ENCODE peak calls at places on chromosomes 6 and 20, in seven cellular contexts. T is endodermal cell, M is Calu3, A is fibroblast of lung, D is kidney epithelial cell, Q is GM13976, G is spleen. B is an unnamed sample.
A peak's percentile ranks its signal among the peaks of the same experiment; 100 is the strongest.

GRCh38 chr6:142323377-142323776 is 21.6 kb downstream of the ADGRG6 start:
- DNase-seq in T (no peak), M (no peak), A (no peak), D (no peak), Q (no peak), G (no peak), B (peak; percentile 81)

GRCh38 chr20:58212636-58213035 is 15.8 kb downstream of the ANKRD60 start:
- DNase-seq in T (no peak), M (no peak), A (no peak), D (no peak), Q (no peak), G (peak; percentile 31), B (no peak)

GRCh38 chr20:61933951-61934715 is 131.5 kb downstream of the TAF4 start:
- DNase-seq in T (peak; percentile 83), M (no peak), A (no peak), D (no peak), Q (no peak), G (peak; percentile 62), B (no peak)

GRCh38 chr6:147577466-147577865 is 69.0 kb downstream of the SAMD5 start:
- DNase-seq in T (no peak), M (no peak), A (peak; percentile 53), D (no peak), Q (no peak), G (no peak), B (no peak)

GRCh38 chr20:61948586-61949362 is 116.9 kb downstream of the TAF4 start:
- DNase-seq in T (no peak), M (no peak), A (no peak), D (no peak), Q (no peak), G (peak; percentile 47), B (no peak)

GRCh38 chr6:37279366-37280134 is 21.6 kb upstream of the TMEM217 start:
- DNase-seq in T (no peak), M (no peak), A (peak; percentile 80), D (no peak), Q (no peak), G (no peak), B (no peak)

GRCh38 chr6:164109770-164110140 is 695.2 kb downstream of the QKI start:
- DNase-seq in T (peak; percentile 75), M (no peak), A (no peak), D (no peak), Q (no peak), G (no peak), B (peak; percentile 49)

GRCh38 chr20:5689451-5689850 is 60.8 kb upstream of the SHLD1 start:
- DNase-seq in T (no peak), M (no peak), A (no peak), D (no peak), Q (no peak), G (no peak), B (no peak)

GRCh38 chr6:159089909-159090308 is 45.1 kb upstream of the TAGAP start:
- DNase-seq in T (peak; percentile 8), M (no peak), A (no peak), D (no peak), Q (no peak), G (no peak), B (no peak)

GRCh38 chr20:52313335-52313963 is 121.9 kb upstream of the ZFP64 start:
- DNase-seq in T (peak; percentile 70), M (peak; percentile 25), A (peak; percentile 66), D (peak; percentile 2), Q (no peak), G (no peak), B (peak; percentile 68)

GRCh38 chr6:38184780-38185080 is 365.2 kb downstream of the ZFAND3 start:
- DNase-seq in T (peak; percentile 37), M (no peak), A (no peak), D (no peak), Q (no peak), G (peak; percentile 35), B (no peak)

GRCh38 chr6:11918021-11918738 is 93.9 kb upstream of the HIVEP1 start:
- DNase-seq in T (no peak), M (no peak), A (peak; percentile 71), D (no peak), Q (no peak), G (no peak), B (peak; percentile 76)

GRCh38 chr20:57194154-57194553 is 72.3 kb downstream of the BMP7 start:
- DNase-seq in T (no peak), M (no peak), A (no peak), D (no peak), Q (no peak), G (no peak), B (no peak)

GRCh38 chr20:2585811-2586210 is 49.4 kb downstream of the TMC2 start:
- DNase-seq in T (no peak), M (no peak), A (peak; percentile 19), D (peak; percentile 9), Q (no peak), G (no peak), B (no peak)

GRCh38 chr20:15930324-15931305 is 642.6 kb downstream of the KIF16B start:
- DNase-seq in T (no peak), M (no peak), A (peak; percentile 44), D (no peak), Q (no peak), G (no peak), B (peak; percentile 70)

GRCh38 chr6:5660772-5661171 is 346.0 kb downstream of the NRN1 start:
- DNase-seq in T (peak; percentile 62), M (no peak), A (no peak), D (no peak), Q (no peak), G (no peak), B (no peak)

GRCh38 chr20:1505361-1505760 is 14.1 kb upstream of the SIRPB2 start:
- DNase-seq in T (no peak), M (no peak), A (no peak), D (no peak), Q (no peak), G (no peak), B (no peak)

GRCh38 chr20:1507276-1507675 is 16.1 kb upstream of the SIRPB2 start:
- DNase-seq in T (no peak), M (no peak), A (no peak), D (no peak), Q (no peak), G (no peak), B (no peak)

GRCh38 chr20:1508576-1508975 is 17.4 kb upstream of the SIRPB2 start:
- DNase-seq in T (no peak), M (no peak), A (no peak), D (no peak), Q (no peak), G (no peak), B (no peak)

GRCh38 chr20:1505871-1506270 is 14.7 kb upstream of the SIRPB2 start:
- DNase-seq in T (no peak), M (no peak), A (no peak), D (no peak), Q (no peak), G (no peak), B (no peak)

GRCh38 chr20:1509237-1509636 is 18.0 kb upstream of the SIRPB2 start:
- DNase-seq in T (peak; percentile 61), M (peak; percentile 19), A (peak; percentile 10), D (no peak), Q (peak; percentile 28), G (no peak), B (peak; percentile 33)
- TF ChIP-seq CTCF in T (peak; percentile 62), M (peak; percentile 24), A (peak; percentile 37), D (peak; percentile 43), Q (peak; percentile 16), G (peak; percentile 49), B (peak; percentile 34)

GRCh38 chr20:21702001-21702400 is 3.5 kb upstream of the PAX1 start:
- DNase-seq in T (no peak), M (no peak), A (no peak), D (no peak), Q (no peak), G (peak; percentile 53), B (no peak)

GRCh38 chr20:21703740-21704407 is 1.6 kb upstream of the PAX1 start:
- DNase-seq in T (no peak), M (no peak), A (no peak), D (no peak), Q (no peak), G (no peak), B (no peak)

GRCh38 chr20:21701171-21701876 is 4.1 kb upstream of the PAX1 start:
- DNase-seq in T (peak; percentile 75), M (no peak), A (no peak), D (no peak), Q (no peak), G (peak; percentile 43), B (no peak)

GRCh38 chr20:21704408-21705385 is 767 bp upstream of the PAX1 start:
- DNase-seq in T (peak; percentile 85), M (no peak), A (no peak), D (no peak), Q (no peak), G (peak; percentile 49), B (no peak)

GRCh38 chr20:21702553-21703467 is 2.7 kb upstream of the PAX1 start:
- DNase-seq in T (peak; percentile 98), M (no peak), A (peak; percentile 8), D (no peak), Q (peak; percentile 63), G (peak; percentile 66), B (peak; percentile 81)
- TF ChIP-seq CTCF in T (peak; percentile 95), M (no peak), A (peak; percentile 22), D (peak; percentile 59), Q (peak; percentile 19), G (no peak), B (peak; percentile 71)

DNA sequence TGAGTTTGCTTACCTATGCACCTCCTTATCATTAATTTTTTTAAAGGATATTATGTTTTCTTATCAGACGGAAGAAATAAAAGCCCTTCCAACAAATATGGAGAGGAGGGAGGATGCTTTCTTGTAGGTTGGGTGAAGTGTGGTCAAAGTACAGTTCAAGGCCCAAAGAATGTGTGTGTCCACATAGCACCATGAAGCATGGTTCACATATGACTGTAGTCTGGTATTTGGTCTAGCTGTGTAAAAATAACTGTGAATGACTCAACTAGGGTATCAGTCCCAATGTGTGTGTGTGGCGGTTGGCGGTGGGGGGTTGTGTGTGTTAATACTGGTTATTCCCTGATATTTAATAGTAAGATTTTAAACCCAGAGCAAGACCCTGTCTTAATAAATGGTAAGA is 212.7 kb downstream of the TMEM242 start:
- DNase-seq in T (no peak), M (no peak), A (peak; percentile 44), D (no peak), Q (no peak), G (no peak), B (peak; percentile 38)
- TF ChIP-seq CTCF in T (no peak), M (no peak), A (no peak), D (no peak), Q (no peak), G (no peak), B (no peak)

DNA sequence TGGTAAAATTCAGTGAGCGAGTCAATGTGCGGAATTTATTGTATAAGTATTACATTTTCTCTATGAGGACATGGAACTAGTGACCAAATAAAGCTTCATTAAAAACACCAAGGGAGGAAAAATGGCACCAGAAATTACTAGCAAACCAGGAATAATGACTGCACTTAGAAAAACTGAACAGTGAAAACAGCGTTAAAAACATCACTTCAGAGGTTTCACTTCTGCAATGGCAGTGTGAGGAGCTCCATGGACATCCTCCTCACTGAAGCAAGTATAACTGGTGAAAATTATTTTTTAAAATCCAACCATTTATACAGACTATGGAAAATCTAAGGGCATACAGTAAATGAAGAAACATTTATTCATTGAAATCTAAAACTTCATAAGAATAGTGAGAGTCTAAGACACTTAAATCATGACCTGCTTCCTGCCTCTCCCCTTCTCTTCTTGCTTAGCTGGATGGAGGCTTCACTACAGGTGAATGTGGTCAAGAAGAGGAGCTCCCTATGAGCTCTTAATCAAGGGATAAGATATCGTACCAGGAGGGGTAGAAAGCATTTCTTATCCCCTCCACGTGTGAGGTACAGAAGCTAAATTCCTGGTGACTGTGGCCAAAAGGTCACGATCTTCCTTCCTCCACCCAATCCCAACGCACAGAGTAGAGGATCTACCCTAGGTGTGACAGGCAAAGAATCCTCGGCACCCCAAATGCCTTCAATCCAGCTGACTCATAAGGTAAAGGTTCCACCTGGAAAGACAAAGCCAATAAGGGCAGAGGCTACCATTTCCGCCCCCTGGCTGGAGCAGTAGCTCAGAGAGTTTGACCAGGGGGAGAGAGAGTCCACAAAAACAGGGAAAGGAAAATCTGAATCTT is 12.3 kb upstream of the ASF1A start:
- DNase-seq in T (peak; percentile 60), M (no peak), A (no peak), D (no peak), Q (no peak), G (no peak), B (no peak)
- TF ChIP-seq CTCF in T (no peak), M (no peak), A (no peak), D (no peak), Q (no peak), G (no peak), B (no peak)